ENCODE peak calls at places on chromosomes 12 and 14, in ten cellular contexts. Y, U, H, K, Z, W, A, Q, S and D are unnamed samples.

GRCh38 chr12:25752910-25753309 is 199.8 kb upstream of the LMNTD1 start:
- DNase-seq in S (no peak), Z (no peak), Q (no peak), U (no peak), A (no peak), Y (no peak), H (no peak), K (no peak), W (no peak), D (no peak)

GRCh38 chr14:36068777-36069534 is 107.6 kb downstream of the PTCSC3 start:
- DNase-seq in K (no peak), H (no peak), Y (no peak), W (peak), S (no peak), Q (no peak), A (no peak), Z (peak), U (peak), D (no peak)

GRCh38 chr12:97940629-97941028 is 478.0 kb downstream of the RMST start:
- DNase-seq in Q (no peak), A (no peak), K (no peak), Z (no peak), W (no peak), S (no peak), H (peak), U (no peak), Y (no peak), D (no peak)

GRCh38 chr12:45379261-45379660 is 163.4 kb downstream of the ANO6 start:
- DNase-seq in Z (peak), W (peak), A (no peak), Y (no peak), Q (no peak), U (peak), K (no peak), H (no peak), S (no peak), D (no peak)

GRCh38 chr12:51270067-51270846 is at the start of gene SMAGP:
- DNase-seq in S (peak), K (peak), U (peak), H (peak), Q (peak), Z (peak), Y (peak), W (peak), A (peak), D (peak)

GRCh38 chr14:63672417-63673180 is 30.9 kb upstream of the WDR89 start:
- DNase-seq in K (no peak), U (no peak), W (no peak), A (no peak), Y (no peak), Q (no peak), S (no peak), Z (no peak), H (no peak), D (no peak)

GRCh38 chr14:36105401-36105800 is 71.1 kb downstream of the PTCSC3 start:
- DNase-seq in K (no peak), A (no peak), S (no peak), Z (no peak), Y (no peak), H (peak), U (no peak), W (no peak), Q (peak), D (no peak)

GRCh38 chr14:24072881-24073877 is 1.8 kb downstream of the CPNE6 start:
- DNase-seq in U (no peak), A (no peak), Z (no peak), K (no peak), W (no peak), H (no peak), Y (peak), Q (no peak), S (no peak), D (no peak)

GRCh38 chr12:94590428-94590827 is 59.9 kb downstream of the TMCC3 start:
- DNase-seq in Z (no peak), W (no peak), H (peak), S (no peak), Y (no peak), Q (no peak), A (no peak), K (no peak), U (no peak), D (no peak)

GRCh38 chr14:54364555-54365415 is 32.0 kb upstream of the CDKN3 start:
- DNase-seq in H (no peak), W (peak), Y (peak), A (peak), U (peak), Z (peak), K (no peak), S (no peak), Q (no peak), D (peak)

GRCh38 chr12:52082988-52083637 is 3.6 kb downstream of the SMIM41 start:
- DNase-seq in Z (peak), W (peak), U (peak), H (peak), Y (peak), S (peak), A (no peak), K (no peak), Q (peak), D (no peak)

GRCh38 chr12:108646597-108647190 is 13.0 kb upstream of the SELPLG start:
- DNase-seq in K (no peak), A (no peak), H (no peak), U (peak), W (peak), Y (no peak), Z (no peak), Q (no peak), S (no peak), D (no peak)

GRCh38 chr14:45112886-45113772 is 21.2 kb downstream of the FKBP3 start:
- DNase-seq in Y (no peak), Z (no peak), Q (no peak), K (no peak), W (peak), U (peak), H (no peak), S (no peak), A (no peak), D (no peak)

GRCh38 chr14:89750909-89751502 is 203.5 kb downstream of the EFCAB11 start:
- DNase-seq in S (no peak), K (no peak), Z (no peak), H (no peak), A (no peak), W (no peak), Y (no peak), U (no peak), Q (no peak), D (no peak)

GRCh38 chr12:94204647-94205247 is 56.4 kb downstream of the PLXNC1 start:
- DNase-seq in U (no peak), H (no peak), Q (peak), A (no peak), K (no peak), W (no peak), Y (no peak), S (no peak), Z (no peak), D (no peak)

GRCh38 chr12:53190108-53190729 is 9.5 kb upstream of the CSAD start:
- DNase-seq in W (peak), Q (peak), Z (peak), A (peak), U (peak), K (no peak), Y (peak), H (peak), S (peak), D (peak)

GRCh38 chr12:75503866-75504265 is 7.5 kb downstream of the KRR1 start:
- DNase-seq in Z (no peak), H (no peak), W (no peak), Y (no peak), U (no peak), A (no peak), K (no peak), Q (no peak), S (no peak), D (no peak)

GRCh38 chr12:49298160-49298559 is 3.2 kb downstream of the PRPH start:
- DNase-seq in K (no peak), Q (no peak), U (no peak), H (no peak), Y (no peak), Z (no peak), S (no peak), W (no peak), A (no peak), D (no peak)

GRCh38 chr12:126069549-126070165 is 1004.4 kb downstream of the AACS start:
- DNase-seq in Y (no peak), S (peak), W (peak), H (peak), A (no peak), U (peak), Z (peak), K (no peak), Q (peak), D (no peak)

GRCh38 chr14:104360522-104360921 is 219.0 kb upstream of the C14orf180 start:
- DNase-seq in A (peak), Y (no peak), U (no peak), Z (no peak), Q (no peak), K (peak), H (no peak), W (no peak), S (no peak), D (peak)

GRCh38 chr14:96363751-96364336 is 518 bp downstream of the GSKIP start:
- DNase-seq in Q (peak), W (peak), Y (no peak), U (peak), H (peak), Z (peak), A (peak), S (peak), K (peak), D (peak)

GRCh38 chr12:88501976-88502938 is 78.0 kb downstream of the KITLG start:
- DNase-seq in A (no peak), Q (no peak), Y (no peak), U (peak), K (no peak), S (no peak), Z (peak), H (no peak), W (peak), D (no peak)

GRCh38 chr12:89392401-89392800 is 40.1 kb upstream of the DUSP6 start:
- DNase-seq in H (no peak), A (no peak), Q (no peak), Y (no peak), W (no peak), Z (no peak), S (no peak), U (no peak), K (no peak), D (no peak)

GRCh38 chr14:58749066-58749669 is 111.4 kb downstream of the DACT1 start:
- DNase-seq in U (peak), W (peak), K (peak), H (no peak), A (peak), Z (peak), Y (no peak), S (peak), Q (peak), D (no peak)

GRCh38 chr14:77040995-77041744 is 12.7 kb upstream of the IRF2BPL start:
- DNase-seq in Z (no peak), S (no peak), Y (no peak), H (peak), A (peak), K (no peak), U (no peak), W (no peak), Q (no peak), D (no peak)

GRCh38 chr14:41830679-41831078 is 224.0 kb downstream of the LRFN5 start:
- DNase-seq in H (peak), U (peak), K (no peak), Q (no peak), W (peak), S (no peak), A (no peak), Z (peak), Y (no peak), D (no peak)

GRCh38 chr14:104130974-104131651 is 7.3 kb upstream of the KIF26A start:
- DNase-seq in Q (peak), S (no peak), Y (peak), H (peak), U (peak), K (peak), W (peak), Z (no peak), A (no peak), D (peak)

GRCh38 chr14:75246546-75247285 is 31.9 kb upstream of the FOS start:
- DNase-seq in Z (no peak), A (no peak), U (no peak), S (no peak), Y (no peak), H (no peak), Q (no peak), K (no peak), W (no peak), D (no peak)

GRCh38 chr12:108918206-108918605 is 38.3 kb downstream of the DAO start:
- DNase-seq in K (no peak), W (no peak), Y (no peak), Z (no peak), U (no peak), Q (no peak), H (no peak), A (no peak), S (no peak), D (no peak)

GRCh38 chr12:615620-616019 is 47.6 kb downstream of the NINJ2 start:
- DNase-seq in A (no peak), K (no peak), H (no peak), Q (no peak), U (no peak), S (no peak), W (no peak), Y (peak), Z (no peak), D (no peak)

DNA sequence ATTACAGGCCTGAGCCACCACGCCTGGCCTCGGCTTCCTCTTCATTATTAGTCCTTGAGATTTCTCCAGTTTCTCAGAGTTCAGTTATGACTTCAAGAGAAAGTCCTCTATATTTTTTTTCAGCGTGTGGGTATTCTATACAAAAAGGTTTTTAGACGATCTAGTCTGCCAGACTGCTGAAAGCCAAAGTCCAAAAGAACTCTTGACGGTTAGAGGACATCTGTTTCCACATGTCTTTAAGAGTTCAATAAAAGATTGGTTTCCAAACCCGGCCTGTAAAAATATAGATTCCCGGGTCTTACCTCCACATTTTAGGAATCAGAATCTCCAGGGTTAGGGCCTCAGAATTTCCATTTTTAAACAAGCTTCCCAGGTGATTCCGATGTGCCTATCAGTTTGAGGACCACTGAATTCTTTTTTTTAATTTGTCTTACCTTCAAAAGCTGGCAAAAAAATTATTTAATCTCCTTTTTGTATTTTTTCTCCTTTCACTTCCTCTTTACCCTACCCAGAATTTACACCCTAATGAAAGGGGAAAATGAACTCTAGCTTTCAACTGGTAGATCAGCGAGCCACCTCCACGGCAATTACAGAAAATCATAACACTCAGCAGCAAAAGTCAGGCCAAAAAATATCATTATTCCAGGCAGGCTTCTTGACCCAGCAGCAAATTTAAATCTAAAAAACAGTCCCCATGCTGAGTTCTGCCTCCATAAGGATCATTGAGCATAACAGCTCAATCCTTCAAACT is 8.8 kb downstream of the NT5DC3 start:
- DNase-seq in W (no peak), S (no peak), U (no peak), K (no peak), A (no peak), H (no peak), Q (no peak), Z (no peak), Y (no peak), D (no peak)
- H3K4me3 ChIP-seq in W (no peak), S (no peak), U (no peak), K (no peak), A (no peak), H (no peak), Q (no peak), Z (no peak), Y (no peak), D (no peak)

DNA sequence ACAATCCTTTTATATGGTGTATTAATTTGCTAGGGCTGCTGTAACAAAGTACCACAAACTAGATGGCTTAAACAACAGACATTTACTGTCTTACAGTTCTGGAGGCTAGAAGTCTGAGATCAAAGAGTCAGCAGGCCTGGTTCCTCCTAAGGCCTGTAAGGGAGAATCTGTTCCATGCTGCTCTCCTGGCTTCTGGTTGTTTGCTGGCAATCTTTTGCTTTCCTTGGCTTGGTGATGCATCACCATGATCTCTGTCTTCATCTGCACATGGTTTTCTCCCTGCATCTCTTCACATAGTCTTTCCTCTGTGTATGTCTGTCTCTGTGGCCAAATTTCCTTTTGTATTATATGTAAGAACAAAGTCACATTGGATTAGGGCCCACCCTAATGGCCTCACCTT is 168.4 kb downstream of the CAPZA3 start:
- DNase-seq in Q (no peak), S (no peak), U (no peak), Y (no peak), Z (no peak), K (no peak), H (no peak), W (no peak), A (peak), D (no peak)
- TF ChIP-seq CTCF in Q (no peak), S (no peak), U (no peak), Y (no peak), Z (no peak), K (no peak), H (no peak), W (no peak), A (no peak), D (no peak)

GRCh38 chr12:105351523-105351922 is 21.0 kb downstream of the C12orf75 start:
- DNase-seq in H (no peak), Y (no peak), A (no peak), U (no peak), Q (no peak), W (no peak), S (no peak), K (no peak), Z (no peak), D (no peak)
- H3K4me3 ChIP-seq in H (no peak), Y (no peak), A (no peak), U (no peak), Q (no peak), W (no peak), S (no peak), K (no peak), Z (no peak), D (no peak)

GRCh38 chr12:102883204-102883799 is 33.7 kb downstream of the PAH start:
- DNase-seq in W (peak), Y (peak), U (peak), A (peak), K (peak), Q (peak), H (peak), Z (peak), S (peak), D (peak)

GRCh38 chr12:102876883-102877282 is 40.2 kb downstream of the PAH start:
- DNase-seq in H (peak), Y (no peak), A (no peak), U (no peak), K (no peak), S (no peak), Q (no peak), W (no peak), Z (no peak), D (no peak)

GRCh38 chr12:102874819-102875218 is 42.2 kb downstream of the PAH start:
- DNase-seq in Q (no peak), U (no peak), Z (no peak), W (no peak), S (no peak), A (peak), H (no peak), Y (no peak), K (no peak), D (no peak)

GRCh38 chr12:102880783-102881182 is 36.3 kb downstream of the PAH start:
- DNase-seq in Q (no peak), H (no peak), Z (no peak), A (no peak), Y (no peak), K (no peak), U (no peak), S (no peak), W (no peak), D (no peak)

DNA sequence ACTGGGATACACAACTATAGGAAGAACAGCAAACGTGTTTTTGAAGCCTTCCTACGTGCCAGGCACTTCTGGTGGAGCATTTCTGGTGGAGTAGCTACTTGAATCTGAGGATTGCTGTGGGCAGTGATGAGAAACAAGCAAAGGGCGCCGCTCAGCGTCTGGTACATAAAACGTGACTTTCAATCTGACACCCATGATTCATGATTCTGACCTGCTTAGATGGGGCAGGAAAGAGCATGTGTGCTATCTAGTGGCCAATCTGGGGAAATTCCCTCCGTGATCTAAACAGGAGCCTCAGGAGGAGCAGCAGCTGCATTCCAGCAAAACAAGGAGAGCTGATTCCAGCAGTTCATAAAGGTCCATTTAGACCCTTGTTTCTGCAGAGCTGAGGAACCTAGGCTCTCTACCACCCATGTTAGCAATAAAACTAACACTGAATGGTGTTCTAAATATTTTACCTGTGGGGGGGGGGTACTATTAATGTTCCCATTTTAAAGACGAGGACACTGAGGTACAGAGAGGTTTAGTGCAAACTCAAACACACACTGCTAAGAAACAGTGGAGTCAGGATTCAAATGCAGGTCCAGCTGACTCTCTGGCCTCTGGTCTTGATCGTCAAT is 37.8 kb downstream of the PAH start:
- DNase-seq in U (peak), S (peak), Q (peak), Y (peak), W (peak), K (peak), A (peak), H (peak), Z (no peak), D (no peak)
- TF ChIP-seq CTCF in U (no peak), S (peak), Q (peak), Y (peak), W (peak), K (peak), A (peak), H (peak), Z (no peak), D (no peak)